ENCODE peak calls at places on chromosomes 11 and 22, in five cellular contexts. N, K, B, X and C are unnamed samples.
A peak's percentile ranks its signal among the peaks of the same experiment; 100 is the strongest.

GRCh38 chr11:15073361-15074205 is at the start of gene CALCB:
- DNase-seq in N (peak; percentile 32), K (no peak), B (no peak), X (no peak), C (no peak)

GRCh38 chr22:36009085-36009484 is 19.5 kb downstream of the RBFOX2 start:
- DNase-seq in N (peak; percentile 76), K (no peak), B (peak; percentile 89), X (no peak), C (no peak)

GRCh38 chr11:93827347-93827746 is 23.1 kb downstream of the VSTM5 start:
- DNase-seq in N (no peak), K (no peak), B (no peak), X (no peak), C (no peak)

GRCh38 chr11:27459191-27459590 is 13.4 kb downstream of the LGR4 start:
- DNase-seq in N (no peak), K (no peak), B (no peak), X (no peak), C (no peak)

GRCh38 chr22:48894064-48894671 is 933.5 kb downstream of the BRD1 start:
- DNase-seq in N (no peak), K (no peak), B (no peak), X (no peak), C (no peak)

GRCh38 chr11:114562166-114562916 is 2.7 kb upstream of the NXPE1 start:
- DNase-seq in N (peak; percentile 68), K (no peak), B (peak; percentile 85), X (peak; percentile 73), C (no peak)

GRCh38 chr11:72719551-72719950 is 32.7 kb downstream of the ARAP1 start:
- DNase-seq in N (no peak), K (no peak), B (no peak), X (no peak), C (no peak)

GRCh38 chr11:60305906-60306619 is 21.0 kb upstream of the MS4A6E start:
- DNase-seq in N (peak; percentile 9), K (no peak), B (peak; percentile 85), X (peak; percentile 60), C (no peak)

GRCh38 chr11:10305262-10305963 is 540 bp downstream of the ADM start:
- DNase-seq in N (peak; percentile 51), K (no peak), B (no peak), X (peak; percentile 36), C (no peak)
- H3K27me3 ChIP-seq in N (peaks cover 31% of the 10 kb centered on the region), K (no peaks in the 10 kb centered on the region), B (no peaks in the 10 kb centered on the region), X (no peaks in the 10 kb centered on the region), C (peaks cover 5% of the 10 kb centered on the region)

GRCh38 chr11:47716692-47717091 is 1.5 kb upstream of the AGBL2 start:
- DNase-seq in N (no peak), K (no peak), B (no peak), X (no peak), C (no peak)
- H3K27ac ChIP-seq in N (peak overlapping the region; percentile 50), K (no peak overlapping the region), B (no peak overlapping the region), X (no peak overlapping the region), C (no peak overlapping the region)

DNA sequence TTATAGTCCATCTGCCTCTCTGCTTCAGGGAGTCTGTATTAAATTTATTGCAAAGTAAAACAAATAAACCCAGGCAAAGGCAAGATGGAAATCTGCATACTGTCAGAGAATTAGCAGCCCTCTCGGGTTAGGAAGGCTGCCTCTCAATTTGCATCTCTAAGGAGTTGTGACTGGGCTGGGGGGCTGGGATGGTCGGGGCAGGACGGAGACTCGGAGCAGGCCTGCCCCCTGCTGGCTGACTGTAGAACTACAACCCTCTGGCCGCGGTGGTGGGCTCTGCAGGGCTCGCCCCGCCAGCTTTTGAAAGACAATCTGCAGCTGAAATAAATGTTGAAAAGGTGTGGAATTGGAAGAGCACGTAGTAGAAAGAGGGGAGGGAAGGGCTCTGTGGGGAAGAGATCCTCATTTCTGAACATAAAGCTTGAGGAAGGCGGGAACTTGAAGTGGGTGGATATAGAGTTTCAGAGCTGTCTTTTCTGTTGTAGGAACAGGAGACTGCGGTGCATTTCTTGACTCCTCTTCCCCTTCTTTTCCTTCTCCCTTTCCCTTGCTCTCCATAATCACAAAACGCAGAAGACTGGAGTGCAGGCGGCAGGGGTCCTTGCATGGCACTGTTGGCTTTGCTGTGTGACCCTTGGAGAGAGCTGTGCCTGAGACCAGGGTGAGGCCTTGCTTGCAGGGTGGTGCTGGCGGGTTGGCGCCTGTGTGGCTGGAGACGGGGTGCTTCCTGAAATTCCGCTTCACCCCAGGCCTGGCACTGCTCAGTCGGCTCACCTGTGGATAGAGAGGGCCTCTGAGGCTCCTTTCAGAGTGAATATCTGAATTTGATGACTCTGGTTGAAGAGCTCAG is 22.6 kb upstream of the PKNOX2 start:
- DNase-seq in N (peak; percentile 51), K (no peak), B (peak; percentile 38), X (peak; percentile 63), C (peak; percentile 64)
- H3K27me3 ChIP-seq in N (peaks cover 13% of the 10 kb centered on the region), K (no peaks in the 10 kb centered on the region), B (peaks cover 12% of the 10 kb centered on the region), X (peaks cover 18% of the 10 kb centered on the region), C (peaks cover 17% of the 10 kb centered on the region)

GRCh38 chr11:64319421-64319761 is 1.5 kb downstream of the PRDX5 start:
- DNase-seq in N (no peak), K (no peak), B (peak; percentile 41), X (no peak), C (no peak)
- H3K27ac ChIP-seq in N (peak overlapping the region; percentile 95), K (peak overlapping the region; percentile 98), B (no peak overlapping the region), X (no peak overlapping the region), C (no peak overlapping the region)

DNA sequence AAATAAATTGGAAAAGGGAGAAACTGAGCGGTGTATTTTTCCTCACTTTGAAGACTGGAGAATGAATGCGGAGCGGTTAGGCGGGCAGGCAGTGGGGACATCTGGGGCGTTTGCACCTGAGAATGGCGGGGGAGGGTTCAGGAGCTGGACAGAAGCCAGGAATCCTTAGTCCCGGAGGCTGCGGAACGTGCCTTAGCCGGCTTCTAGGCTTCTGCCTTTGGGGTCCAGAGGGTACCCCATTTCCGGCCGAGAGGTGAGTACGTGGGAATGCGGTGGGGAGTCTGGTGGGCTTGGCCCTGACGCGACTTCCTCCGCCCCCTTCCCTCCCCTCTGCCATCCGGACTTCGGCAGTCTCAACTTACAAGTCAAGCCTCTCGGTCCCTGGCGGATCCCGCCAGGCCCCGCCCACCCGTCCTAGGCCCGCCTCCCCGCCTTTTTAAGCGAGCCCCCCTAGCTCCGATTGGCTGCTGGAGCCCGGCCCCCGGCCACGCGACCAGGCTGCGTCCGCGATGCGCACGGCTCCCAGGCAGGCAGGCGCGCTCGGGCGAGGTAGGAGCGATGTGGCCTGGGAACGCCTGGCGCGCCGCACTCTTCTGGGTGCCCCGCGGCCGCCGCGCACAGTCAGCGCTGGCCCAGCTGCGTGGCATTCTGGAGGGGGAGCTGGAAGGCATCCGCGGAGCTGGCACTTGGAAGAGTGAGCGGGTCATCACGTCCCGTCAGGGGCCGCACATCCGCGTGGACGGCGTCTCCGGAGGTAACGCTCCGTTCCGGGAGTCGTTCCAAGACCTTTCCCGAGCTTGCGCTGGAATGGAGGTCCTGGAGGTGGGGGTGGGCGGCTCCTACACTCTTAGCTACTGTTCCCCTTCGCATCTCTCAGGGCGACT is at the start of gene GCAT:
- DNase-seq in N (peak; percentile 98), K (peak; percentile 94), B (peak; percentile 96), X (peak; percentile 91), C (no peak)
- H3K27me3 ChIP-seq in N (no peaks in the 10 kb centered on the region), K (no peaks in the 10 kb centered on the region), B (peaks cover 10% of the 10 kb centered on the region), X (no peaks in the 10 kb centered on the region), C (peaks cover 13% of the 10 kb centered on the region)

GRCh38 chr11:44977493-44977984 is 26.9 kb upstream of the TP53I11 start:
- DNase-seq in N (peak; percentile 74), K (no peak), B (peak; percentile 51), X (peak; percentile 9), C (no peak)
- H3K27ac ChIP-seq in N (peak overlapping the region; percentile 1), K (no peak overlapping the region), B (no peak overlapping the region), X (no peak overlapping the region), C (no peak overlapping the region)

GRCh38 chr11:46663277-46663940 is 37.0 kb downstream of the ARHGAP1 start:
- DNase-seq in N (no peak), K (no peak), B (no peak), X (peak; percentile 4), C (no peak)

GRCh38 chr11:46661836-46662235 is 38.6 kb downstream of the ARHGAP1 start:
- DNase-seq in N (no peak), K (no peak), B (no peak), X (no peak), C (no peak)

GRCh38 chr11:46658259-46658658 is 40.9 kb downstream of the ATG13 start:
- DNase-seq in N (peak; percentile 92), K (peak; percentile 61), B (peak; percentile 67), X (no peak), C (no peak)

GRCh38 chr11:46657186-46657585 is 39.8 kb downstream of the ATG13 start:
- DNase-seq in N (no peak), K (no peak), B (no peak), X (no peak), C (no peak)

DNA sequence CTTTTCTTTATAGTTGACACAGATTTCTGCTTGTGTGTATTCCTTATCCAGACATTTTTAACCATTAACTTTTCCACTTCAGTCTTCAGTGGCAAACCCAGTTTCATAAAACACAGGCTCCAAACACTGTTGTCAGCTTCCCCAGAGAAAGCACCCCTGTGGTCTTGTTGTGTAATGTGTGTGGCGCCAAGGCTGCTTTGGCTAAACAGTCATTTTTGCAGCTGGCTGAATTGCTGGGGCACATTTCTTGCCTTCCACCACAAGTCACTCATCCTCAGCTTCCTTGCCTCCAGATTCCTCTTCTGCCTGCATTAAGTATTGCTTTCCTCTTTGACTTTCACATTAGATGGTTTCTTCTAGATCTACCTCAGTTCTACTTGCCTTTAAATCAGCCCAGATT is 40.5 kb downstream of the ARHGAP1 start:
- DNase-seq in N (peak; percentile 91), K (peak; percentile 61), B (peak; percentile 78), X (no peak), C (no peak)
- H3K27me3 ChIP-seq in N (no peaks in the 10 kb centered on the region), K (no peaks in the 10 kb centered on the region), B (no peaks in the 10 kb centered on the region), X (no peaks in the 10 kb centered on the region), C (no peaks in the 10 kb centered on the region)

GRCh38 chr22:37803195-37803635 is 4.5 kb upstream of the GCAT start:
- DNase-seq in N (no peak), K (no peak), B (no peak), X (no peak), C (no peak)
- H3K27ac ChIP-seq in N (no peak overlapping the region), K (peak overlapping the region; percentile 51), B (no peak overlapping the region), X (no peak overlapping the region), C (no peak overlapping the region)